ENCODE peak calls at places on chromosomes 12 and 14, in nine cellular contexts. One of them, this sample, is unnamed.

GRCh38 chr12:132227782-132228417 is 83.6 kb downstream of the NOC4L start:
- DNase-seq in activated CD8-positive, alpha-beta T cell treated with anti-CD3 and anti-CD28 coated beads for 36 hours: no peak
- DNase-seq in breast epithelium: no peak
- DNase-seq in posterior cingulate gyrus: peak; percentile 47
- DNase-seq in NCI-H1105: no peak
- DNase-seq in T-helper 9 cell: no peak
- DNase-seq in RPMI8226: peak; percentile 35
- DNase-seq in NCI-H1930: no peak
- DNase-seq in mesothelial cell of epicardium: no peak
- DNase-seq in this sample: no peak

GRCh38 chr12:95762123-95762785 is 28.3 kb downstream of the NTN4 start:
- DNase-seq in NCI-H1105: no peak
- DNase-seq in mesothelial cell of epicardium: no peak
- DNase-seq in RPMI8226: no peak
- DNase-seq in breast epithelium: no peak
- DNase-seq in T-helper 9 cell: no peak
- DNase-seq in NCI-H1930: no peak
- DNase-seq in activated CD8-positive, alpha-beta T cell treated with anti-CD3 and anti-CD28 coated beads for 36 hours: no peak
- DNase-seq in posterior cingulate gyrus: no peak
- DNase-seq in this sample: no peak

GRCh38 chr14:101734241-101734847 is 27.2 kb upstream of the PPP2R5C start:
- DNase-seq in T-helper 9 cell: no peak
- DNase-seq in RPMI8226: no peak
- DNase-seq in mesothelial cell of epicardium: no peak
- DNase-seq in breast epithelium: no peak
- DNase-seq in NCI-H1105: no peak
- DNase-seq in posterior cingulate gyrus: no peak
- DNase-seq in NCI-H1930: no peak
- DNase-seq in activated CD8-positive, alpha-beta T cell treated with anti-CD3 and anti-CD28 coated beads for 36 hours: no peak
- DNase-seq in this sample: no peak

GRCh38 chr14:67928375-67928774 is 108.8 kb downstream of the RAD51B start:
- DNase-seq in posterior cingulate gyrus: no peak
- DNase-seq in mesothelial cell of epicardium: no peak
- DNase-seq in RPMI8226: no peak
- DNase-seq in NCI-H1930: no peak
- DNase-seq in T-helper 9 cell: no peak
- DNase-seq in activated CD8-positive, alpha-beta T cell treated with anti-CD3 and anti-CD28 coated beads for 36 hours: no peak
- DNase-seq in NCI-H1105: no peak
- DNase-seq in breast epithelium: no peak
- DNase-seq in this sample: no peak

GRCh38 chr14:27253946-27254345 is 656.1 kb upstream of the NOVA1 start:
- DNase-seq in T-helper 9 cell: no peak
- DNase-seq in NCI-H1105: no peak
- DNase-seq in NCI-H1930: no peak
- DNase-seq in breast epithelium: no peak
- DNase-seq in RPMI8226: no peak
- DNase-seq in mesothelial cell of epicardium: no peak
- DNase-seq in activated CD8-positive, alpha-beta T cell treated with anti-CD3 and anti-CD28 coated beads for 36 hours: no peak
- DNase-seq in posterior cingulate gyrus: no peak
- DNase-seq in this sample: no peak

GRCh38 chr12:102950107-102950949 is 7.1 kb upstream of the ASCL1 start:
- DNase-seq in posterior cingulate gyrus: peak; percentile 73
- DNase-seq in NCI-H1930: no peak
- DNase-seq in breast epithelium: no peak
- DNase-seq in mesothelial cell of epicardium: no peak
- DNase-seq in activated CD8-positive, alpha-beta T cell treated with anti-CD3 and anti-CD28 coated beads for 36 hours: no peak
- DNase-seq in RPMI8226: no peak
- DNase-seq in T-helper 9 cell: no peak
- DNase-seq in NCI-H1105: peak; percentile 83
- DNase-seq in this sample: no peak

GRCh38 chr12:13937735-13938134 is 43.7 kb downstream of the GRIN2B start:
- DNase-seq in NCI-H1105: no peak
- DNase-seq in breast epithelium: no peak
- DNase-seq in activated CD8-positive, alpha-beta T cell treated with anti-CD3 and anti-CD28 coated beads for 36 hours: no peak
- DNase-seq in mesothelial cell of epicardium: no peak
- DNase-seq in NCI-H1930: no peak
- DNase-seq in posterior cingulate gyrus: no peak
- DNase-seq in T-helper 9 cell: no peak
- DNase-seq in RPMI8226: no peak
- DNase-seq in this sample: no peak

GRCh38 chr12:96233168-96233567 is 39.0 kb downstream of the ELK3 start:
- DNase-seq in NCI-H1930: no peak
- DNase-seq in RPMI8226: no peak
- DNase-seq in NCI-H1105: no peak
- DNase-seq in breast epithelium: no peak
- DNase-seq in posterior cingulate gyrus: peak; percentile 30
- DNase-seq in T-helper 9 cell: no peak
- DNase-seq in mesothelial cell of epicardium: no peak
- DNase-seq in activated CD8-positive, alpha-beta T cell treated with anti-CD3 and anti-CD28 coated beads for 36 hours: no peak
- DNase-seq in this sample: peak; percentile 74

GRCh38 chr12:110923192-110923591 is 2.8 kb upstream of the MYL2 start:
- DNase-seq in NCI-H1105: no peak
- DNase-seq in NCI-H1930: no peak
- DNase-seq in T-helper 9 cell: no peak
- DNase-seq in mesothelial cell of epicardium: no peak
- DNase-seq in posterior cingulate gyrus: no peak
- DNase-seq in activated CD8-positive, alpha-beta T cell treated with anti-CD3 and anti-CD28 coated beads for 36 hours: no peak
- DNase-seq in breast epithelium: no peak
- DNase-seq in RPMI8226: no peak
- DNase-seq in this sample: no peak

GRCh38 chr12:71710276-71711125 is 24.6 kb downstream of the TMEM19 start:
- DNase-seq in breast epithelium: no peak
- DNase-seq in NCI-H1930: no peak
- DNase-seq in mesothelial cell of epicardium: no peak
- DNase-seq in NCI-H1105: no peak
- DNase-seq in T-helper 9 cell: no peak
- DNase-seq in posterior cingulate gyrus: no peak
- DNase-seq in activated CD8-positive, alpha-beta T cell treated with anti-CD3 and anti-CD28 coated beads for 36 hours: no peak
- DNase-seq in RPMI8226: no peak
- DNase-seq in this sample: no peak

GRCh38 chr14:92866181-92866752 is 56.7 kb upstream of the CHGA start:
- DNase-seq in mesothelial cell of epicardium: no peak
- DNase-seq in NCI-H1930: no peak
- DNase-seq in breast epithelium: no peak
- DNase-seq in T-helper 9 cell: no peak
- DNase-seq in NCI-H1105: no peak
- DNase-seq in RPMI8226: no peak
- DNase-seq in activated CD8-positive, alpha-beta T cell treated with anti-CD3 and anti-CD28 coated beads for 36 hours: no peak
- DNase-seq in posterior cingulate gyrus: no peak
- DNase-seq in this sample: no peak

GRCh38 chr12:46110220-46110700 is 119.9 kb upstream of the SCAF11 start:
- DNase-seq in RPMI8226: peak; percentile 94
- DNase-seq in breast epithelium: no peak
- DNase-seq in NCI-H1105: peak; percentile 36
- DNase-seq in NCI-H1930: no peak
- DNase-seq in mesothelial cell of epicardium: no peak
- DNase-seq in posterior cingulate gyrus: no peak
- DNase-seq in T-helper 9 cell: no peak
- DNase-seq in activated CD8-positive, alpha-beta T cell treated with anti-CD3 and anti-CD28 coated beads for 36 hours: no peak
- DNase-seq in this sample: no peak

GRCh38 chr12:48486261-48486660 is 4.0 kb downstream of the C12orf54 start:
- DNase-seq in T-helper 9 cell: no peak
- DNase-seq in NCI-H1930: no peak
- DNase-seq in activated CD8-positive, alpha-beta T cell treated with anti-CD3 and anti-CD28 coated beads for 36 hours: no peak
- DNase-seq in breast epithelium: no peak
- DNase-seq in mesothelial cell of epicardium: no peak
- DNase-seq in NCI-H1105: no peak
- DNase-seq in RPMI8226: no peak
- DNase-seq in posterior cingulate gyrus: no peak
- DNase-seq in this sample: no peak

GRCh38 chr12:77553976-77554619 is 276.6 kb upstream of the NAV3 start:
- DNase-seq in NCI-H1930: no peak
- DNase-seq in T-helper 9 cell: no peak
- DNase-seq in RPMI8226: no peak
- DNase-seq in breast epithelium: no peak
- DNase-seq in posterior cingulate gyrus: no peak
- DNase-seq in mesothelial cell of epicardium: no peak
- DNase-seq in NCI-H1105: no peak
- DNase-seq in activated CD8-positive, alpha-beta T cell treated with anti-CD3 and anti-CD28 coated beads for 36 hours: no peak
- DNase-seq in this sample: no peak

GRCh38 chr12:75481774-75482173 is 1.2 kb downstream of the GLIPR1 start:
- DNase-seq in RPMI8226: no peak
- DNase-seq in activated CD8-positive, alpha-beta T cell treated with anti-CD3 and anti-CD28 coated beads for 36 hours: no peak
- DNase-seq in mesothelial cell of epicardium: no peak
- DNase-seq in NCI-H1105: no peak
- DNase-seq in T-helper 9 cell: no peak
- DNase-seq in posterior cingulate gyrus: no peak
- DNase-seq in NCI-H1930: no peak
- DNase-seq in breast epithelium: no peak
- DNase-seq in this sample: no peak

GRCh38 chr14:103594265-103594664 is 31.5 kb downstream of the COA8 start:
- DNase-seq in posterior cingulate gyrus: peak; percentile 91
- DNase-seq in mesothelial cell of epicardium: no peak
- DNase-seq in NCI-H1105: peak; percentile 6
- DNase-seq in RPMI8226: no peak
- DNase-seq in T-helper 9 cell: no peak
- DNase-seq in NCI-H1930: no peak
- DNase-seq in breast epithelium: no peak
- DNase-seq in activated CD8-positive, alpha-beta T cell treated with anti-CD3 and anti-CD28 coated beads for 36 hours: no peak
- DNase-seq in this sample: no peak

GRCh38 chr14:89425931-89426330 is 8.9 kb upstream of the FOXN3 start:
- DNase-seq in activated CD8-positive, alpha-beta T cell treated with anti-CD3 and anti-CD28 coated beads for 36 hours: peak; percentile 65
- DNase-seq in RPMI8226: no peak
- DNase-seq in T-helper 9 cell: no peak
- DNase-seq in breast epithelium: no peak
- DNase-seq in NCI-H1930: no peak
- DNase-seq in mesothelial cell of epicardium: no peak
- DNase-seq in NCI-H1105: no peak
- DNase-seq in posterior cingulate gyrus: no peak
- DNase-seq in this sample: peak; percentile 74

GRCh38 chr12:6161124-6161882 is 36.8 kb upstream of the VWF start:
- DNase-seq in NCI-H1105: no peak
- DNase-seq in activated CD8-positive, alpha-beta T cell treated with anti-CD3 and anti-CD28 coated beads for 36 hours: no peak
- DNase-seq in breast epithelium: no peak
- DNase-seq in NCI-H1930: no peak
- DNase-seq in RPMI8226: no peak
- DNase-seq in posterior cingulate gyrus: no peak
- DNase-seq in T-helper 9 cell: no peak
- DNase-seq in mesothelial cell of epicardium: no peak
- DNase-seq in this sample: no peak

GRCh38 chr12:64400041-64400440 is 4.2 kb upstream of the XPOT start:
- DNase-seq in activated CD8-positive, alpha-beta T cell treated with anti-CD3 and anti-CD28 coated beads for 36 hours: peak; percentile 35
- DNase-seq in breast epithelium: no peak
- DNase-seq in mesothelial cell of epicardium: no peak
- DNase-seq in NCI-H1930: no peak
- DNase-seq in NCI-H1105: no peak
- DNase-seq in T-helper 9 cell: peak; percentile 26
- DNase-seq in RPMI8226: no peak
- DNase-seq in posterior cingulate gyrus: no peak
- DNase-seq in this sample: no peak

GRCh38 chr14:55979096-55979495 is 139.1 kb upstream of the PELI2 start:
- DNase-seq in NCI-H1930: no peak
- DNase-seq in mesothelial cell of epicardium: no peak
- DNase-seq in T-helper 9 cell: no peak
- DNase-seq in NCI-H1105: no peak
- DNase-seq in activated CD8-positive, alpha-beta T cell treated with anti-CD3 and anti-CD28 coated beads for 36 hours: no peak
- DNase-seq in posterior cingulate gyrus: no peak
- DNase-seq in breast epithelium: no peak
- DNase-seq in RPMI8226: no peak
- DNase-seq in this sample: no peak

GRCh38 chr14:65574611-65575010 is 162.1 kb downstream of the FUT8 start:
- DNase-seq in breast epithelium: no peak
- DNase-seq in NCI-H1105: no peak
- DNase-seq in T-helper 9 cell: no peak
- DNase-seq in NCI-H1930: no peak
- DNase-seq in activated CD8-positive, alpha-beta T cell treated with anti-CD3 and anti-CD28 coated beads for 36 hours: no peak
- DNase-seq in mesothelial cell of epicardium: no peak
- DNase-seq in posterior cingulate gyrus: no peak
- DNase-seq in RPMI8226: no peak
- DNase-seq in this sample: no peak

GRCh38 chr12:54509660-54510059 is 12.1 kb downstream of the NCKAP1L start:
- DNase-seq in T-helper 9 cell: no peak
- DNase-seq in RPMI8226: no peak
- DNase-seq in NCI-H1105: no peak
- DNase-seq in breast epithelium: no peak
- DNase-seq in posterior cingulate gyrus: no peak
- DNase-seq in NCI-H1930: no peak
- DNase-seq in mesothelial cell of epicardium: no peak
- DNase-seq in activated CD8-positive, alpha-beta T cell treated with anti-CD3 and anti-CD28 coated beads for 36 hours: no peak
- DNase-seq in this sample: no peak

GRCh38 chr12:23536293-23536692 is 413.2 kb downstream of the SOX5 start:
- DNase-seq in NCI-H1930: no peak
- DNase-seq in mesothelial cell of epicardium: no peak
- DNase-seq in posterior cingulate gyrus: no peak
- DNase-seq in RPMI8226: no peak
- DNase-seq in T-helper 9 cell: no peak
- DNase-seq in NCI-H1105: no peak
- DNase-seq in activated CD8-positive, alpha-beta T cell treated with anti-CD3 and anti-CD28 coated beads for 36 hours: no peak
- DNase-seq in breast epithelium: no peak
- DNase-seq in this sample: no peak

GRCh38 chr14:61188936-61189808 is 92.0 kb downstream of the TMEM30B start:
- DNase-seq in RPMI8226: peak; percentile 31
- DNase-seq in activated CD8-positive, alpha-beta T cell treated with anti-CD3 and anti-CD28 coated beads for 36 hours: peak; percentile 44
- DNase-seq in T-helper 9 cell: no peak
- DNase-seq in NCI-H1105: no peak
- DNase-seq in breast epithelium: peak; percentile 58
- DNase-seq in posterior cingulate gyrus: peak; percentile 80
- DNase-seq in NCI-H1930: no peak
- DNase-seq in mesothelial cell of epicardium: peak; percentile 34
- DNase-seq in this sample: no peak

GRCh38 chr14:44833376-44833775 is 128.4 kb downstream of the KLHL28 start:
- DNase-seq in mesothelial cell of epicardium: no peak
- DNase-seq in posterior cingulate gyrus: no peak
- DNase-seq in breast epithelium: no peak
- DNase-seq in NCI-H1105: no peak
- DNase-seq in activated CD8-positive, alpha-beta T cell treated with anti-CD3 and anti-CD28 coated beads for 36 hours: no peak
- DNase-seq in T-helper 9 cell: no peak
- DNase-seq in RPMI8226: no peak
- DNase-seq in NCI-H1930: no peak
- DNase-seq in this sample: no peak

GRCh38 chr12:61993734-61994345 is 266.4 kb upstream of the USP15 start:
- DNase-seq in T-helper 9 cell: no peak
- DNase-seq in breast epithelium: no peak
- DNase-seq in NCI-H1930: no peak
- DNase-seq in NCI-H1105: no peak
- DNase-seq in mesothelial cell of epicardium: no peak
- DNase-seq in activated CD8-positive, alpha-beta T cell treated with anti-CD3 and anti-CD28 coated beads for 36 hours: no peak
- DNase-seq in posterior cingulate gyrus: no peak
- DNase-seq in RPMI8226: peak; percentile 26
- DNase-seq in this sample: no peak

GRCh38 chr14:61569783-61570182 is 125.5 kb upstream of the HIF1A start:
- DNase-seq in mesothelial cell of epicardium: no peak
- DNase-seq in T-helper 9 cell: no peak
- DNase-seq in RPMI8226: no peak
- DNase-seq in NCI-H1930: no peak
- DNase-seq in posterior cingulate gyrus: peak; percentile 13
- DNase-seq in breast epithelium: no peak
- DNase-seq in activated CD8-positive, alpha-beta T cell treated with anti-CD3 and anti-CD28 coated beads for 36 hours: peak; percentile 82
- DNase-seq in NCI-H1105: no peak
- DNase-seq in this sample: no peak

GRCh38 chr12:78530065-78530765 is 334.4 kb upstream of the SYT1 start:
- DNase-seq in breast epithelium: no peak
- DNase-seq in RPMI8226: no peak
- DNase-seq in posterior cingulate gyrus: no peak
- DNase-seq in NCI-H1930: no peak
- DNase-seq in activated CD8-positive, alpha-beta T cell treated with anti-CD3 and anti-CD28 coated beads for 36 hours: no peak
- DNase-seq in mesothelial cell of epicardium: no peak
- DNase-seq in T-helper 9 cell: no peak
- DNase-seq in NCI-H1105: no peak
- DNase-seq in this sample: no peak